ENCODE peak calls at places on chromosomes 4 and X, in seven cellular contexts. Z, H, D, V, G, J and K are unnamed samples.

GRCh38 chrX:54484666-54485065 is 11.4 kb downstream of the FGD1 start:
- DNase-seq in Z (no peak), H (no peak), D (no peak), V (no peak), G (no peak), J (no peak), K (no peak)

GRCh38 chr4:101145081-101145480 is 202.2 kb downstream of the PPP3CA start:
- DNase-seq in Z (no peak), H (no peak), D (no peak), V (no peak), G (no peak), J (no peak), K (no peak)

GRCh38 chrX:87813566-87813965 is 296.0 kb downstream of the KLHL4 start:
- DNase-seq in Z (no peak), H (no peak), D (no peak), V (no peak), G (no peak), J (no peak), K (no peak)

GRCh38 chrX:23392195-23392594 is 57.5 kb downstream of the PTCHD1 start:
- DNase-seq in Z (no peak), H (no peak), D (no peak), V (no peak), G (no peak), J (no peak), K (no peak)

GRCh38 chr4:134911941-134912340 is 710.4 kb upstream of the PABPC4L start:
- DNase-seq in Z (no peak), H (no peak), D (no peak), V (no peak), G (no peak), J (no peak), K (no peak)

GRCh38 chr4:160809576-160809975 is 1354.2 kb downstream of the FSTL5 start:
- DNase-seq in Z (no peak), H (no peak), D (no peak), V (no peak), G (no peak), J (no peak), K (no peak)

GRCh38 chr4:39574946-39575345 is 47.7 kb upstream of the UGDH start:
- DNase-seq in Z (no peak), H (no peak), D (no peak), V (no peak), G (no peak), J (no peak), K (no peak)

GRCh38 chr4:159049780-159050375 is 53.0 kb upstream of the RAPGEF2 start:
- DNase-seq in Z (no peak), H (no peak), D (no peak), V (no peak), G (no peak), J (no peak), K (no peak)

GRCh38 chrX:22665818-22666217 is 333.9 kb upstream of the DDX53 start:
- DNase-seq in Z (no peak), H (no peak), D (no peak), V (no peak), G (no peak), J (no peak), K (no peak)

GRCh38 chrX:115598556-115598955 is 37.6 kb downstream of the PLS3 start:
- DNase-seq in Z (no peak), H (no peak), D (no peak), V (no peak), G (no peak), J (no peak), K (no peak)

GRCh38 chr4:107897823-107898222 is 33.5 kb upstream of the CYP2U1 start:
- DNase-seq in Z (no peak), H (no peak), D (no peak), V (no peak), G (no peak), J (no peak), K (no peak)

GRCh38 chr4:183352546-183352945 is 30.3 kb upstream of the CLDN24 start:
- DNase-seq in Z (no peak), H (no peak), D (no peak), V (no peak), G (no peak), J (no peak), K (peak; percentile 56)

GRCh38 chrX:267771-268261 is 13.4 kb upstream of the PLCXD1 start:
- DNase-seq in Z (no peak), H (no peak), D (peak; percentile 60), V (no peak), G (no peak), J (no peak), K (peak; percentile 4)

GRCh38 chr4:3472411-3473141 is 9.5 kb downstream of the DOK7 start:
- DNase-seq in Z (no peak), H (no peak), D (no peak), V (no peak), G (no peak), J (no peak), K (peak; percentile 5)

GRCh38 chr4:100289980-100290379 is 99.7 kb upstream of the DDIT4L start:
- DNase-seq in Z (no peak), H (peak; percentile 30), D (no peak), V (no peak), G (no peak), J (no peak), K (no peak)

GRCh38 chr4:14184767-14185166 is 557.2 kb upstream of the BOD1L1 start:
- DNase-seq in Z (no peak), H (no peak), D (no peak), V (no peak), G (no peak), J (no peak), K (no peak)

GRCh38 chrX:44241551-44241950 is 101.9 kb downstream of the EFHC2 start:
- DNase-seq in Z (no peak), H (no peak), D (no peak), V (no peak), G (no peak), J (no peak), K (no peak)

GRCh38 chrX:24796204-24796603 is 102.5 kb downstream of the POLA1 start:
- DNase-seq in Z (no peak), H (no peak), D (no peak), V (no peak), G (no peak), J (no peak), K (peak; percentile 40)

GRCh38 chrX:128438082-128438481 is 385.9 kb upstream of the ACTRT1 start:
- DNase-seq in Z (no peak), H (no peak), D (no peak), V (no peak), G (no peak), J (no peak), K (no peak)

GRCh38 chr4:9600246-9600645 is 156.0 kb downstream of the DEFB131A start:
- DNase-seq in Z (no peak), H (no peak), D (no peak), V (no peak), G (no peak), J (no peak), K (no peak)

GRCh38 chrX:70289168-70289792 is 447 bp downstream of the PDZD11 start:
- DNase-seq in Z (no peak), H (no peak), D (no peak), V (peak; percentile 18), G (no peak), J (no peak), K (no peak)

GRCh38 chr4:140296335-140296753 is 77.1 kb upstream of the SCOC start:
- DNase-seq in Z (peak; percentile 89), H (peak; percentile 48), D (no peak), V (peak; percentile 85), G (no peak), J (peak; percentile 70), K (peak; percentile 60)

GRCh38 chrX:13669246-13669689 is 16.3 kb downstream of the TCEANC start:
- DNase-seq in Z (peak; percentile 90), H (peak; percentile 12), D (peak; percentile 64), V (peak; percentile 96), G (no peak), J (peak; percentile 92), K (no peak)

GRCh38 chr4:47839259-47839658 is 1.4 kb upstream of the CORIN start:
- DNase-seq in Z (no peak), H (peak; percentile 48), D (no peak), V (peak; percentile 12), G (no peak), J (no peak), K (no peak)
- TF ChIP-seq CTCF in Z (peak; percentile 30), H (peak; percentile 51), D (peak; percentile 39), V (peak; percentile 47), G (no peak), J (peak; percentile 49), K (peak; percentile 19)

GRCh38 chrX:7390446-7390845 is 242.5 kb upstream of the PUDP start:
- DNase-seq in Z (no peak), H (no peak), D (no peak), V (no peak), G (no peak), J (no peak), K (no peak)

GRCh38 chrX:7389576-7389975 is 241.6 kb upstream of the PUDP start:
- DNase-seq in Z (no peak), H (no peak), D (no peak), V (no peak), G (no peak), J (no peak), K (no peak)

GRCh38 chrX:7385131-7385530 is 237.2 kb upstream of the PUDP start:
- DNase-seq in Z (no peak), H (no peak), D (no peak), V (no peak), G (no peak), J (no peak), K (no peak)
- TF ChIP-seq CTCF in Z (no peak), H (no peak), D (no peak), V (no peak), G (no peak), J (no peak), K (no peak)

GRCh38 chr4:151014521-151015457 is at the start of gene LRBA:
- DNase-seq in Z (no peak), H (peak; percentile 84), D (peak; percentile 90), V (peak; percentile 45), G (peak; percentile 69), J (no peak), K (peak; percentile 96)
- TF ChIP-seq CTCF in Z (no peak), H (no peak), D (no peak), V (no peak), G (no peak), J (no peak), K (peak; percentile 22)

GRCh38 chrX:105701310-105702052 is 120.9 kb upstream of the NRK start:
- DNase-seq in Z (no peak), H (no peak), D (no peak), V (peak; percentile 2), G (no peak), J (no peak), K (no peak)
- TF ChIP-seq CTCF in Z (no peak), H (peak; percentile 21), D (peak; percentile 14), V (peak; percentile 30), G (no peak), J (no peak), K (no peak)

DNA sequence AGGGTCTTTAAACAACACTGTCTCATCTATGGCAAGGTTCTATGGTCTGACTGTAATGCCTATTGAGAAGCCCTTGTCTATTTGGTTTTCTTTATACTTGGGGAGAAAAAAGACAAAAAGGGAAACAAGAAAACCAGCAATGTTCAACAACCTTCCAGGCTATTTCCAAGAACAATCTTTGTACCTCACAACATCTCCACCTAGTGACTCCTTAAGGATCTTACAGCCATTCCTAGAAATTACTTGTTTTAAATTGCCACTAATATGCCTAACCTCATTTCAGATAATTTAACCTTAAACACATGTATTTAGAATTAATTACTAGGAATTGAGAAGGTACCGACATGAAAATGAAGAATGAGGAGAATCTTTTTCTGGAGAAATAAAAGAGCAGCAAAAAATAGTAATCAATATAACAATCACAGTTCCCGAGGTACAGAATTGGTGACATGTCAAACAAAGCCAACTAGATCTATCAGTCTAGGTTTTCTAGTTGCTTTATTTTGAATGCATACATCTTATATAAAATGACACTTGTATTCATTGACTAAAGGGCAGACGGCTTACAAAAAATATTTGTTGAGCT is 1.6 kb upstream of the RBM46 start:
- DNase-seq in Z (no peak), H (peak; percentile 46), D (no peak), V (peak; percentile 39), G (no peak), J (peak; percentile 4), K (no peak)
- TF ChIP-seq CTCF in Z (peak; percentile 59), H (peak; percentile 70), D (peak; percentile 53), V (peak; percentile 65), G (peak; percentile 21), J (peak; percentile 66), K (peak; percentile 62)